ENCODE peak calls at places on chromosomes 13 and 19, in ten cellular contexts. H is activated CD4-positive, alpha-beta T cell treated with anti-CD3 and anti-CD28 coated beads, Interleukin-2, amount 50 U/mL, for 4 hours; J is tibial artery; E is activated naive CD4-positive, alpha-beta T cell treated with Interleukin-2 at 50 U/mL for 16 hours; I is A549; D is stimulated activated CD4-positive, alpha-beta T cell treated with anti-CD3 and anti-CD28 coated beads, Interleukin-15, amount 100 ng/mL, for 24 hours; W is stimulated activated naive CD8-positive, alpha-beta T cell treated with anti-CD3 and anti-CD28 coated beads, Interleukin-15, amount 100 ng/mL, for 72 hours; L is Right ventricle myocardium superior; Y is NCI-H1105 treated with DMSO at 0.1 percent for 48 hours; U is left colon. V is an unnamed sample.

GRCh38 chr13:40376867-40377266 is 289.6 kb downstream of the FOXO1 start:
- DNase-seq in I (no peak), L (no peak), W (no peak), D (no peak), J (no peak), H (no peak), Y (no peak), U (no peak), E (no peak), V (no peak)

GRCh38 chr13:94825507-94825906 is 113.2 kb upstream of the SOX21 start:
- DNase-seq in E (no peak), I (no peak), L (peak; percentile 70), H (no peak), Y (peak; percentile 37), U (peak; percentile 26), W (no peak), J (peak; percentile 78), D (no peak), V (no peak)

GRCh38 chr19:49718511-49718910 is 27.6 kb downstream of the CPT1C start:
- DNase-seq in H (no peak), J (no peak), U (no peak), L (no peak), W (no peak), D (no peak), E (no peak), Y (no peak), I (no peak), V (no peak)

GRCh38 chr19:51784109-51784785 is 10.7 kb upstream of the FPR3 start:
- DNase-seq in I (no peak), W (no peak), U (no peak), Y (no peak), D (no peak), L (no peak), J (no peak), E (no peak), H (no peak), V (no peak)

GRCh38 chr13:113305208-113305607 is 8.2 kb downstream of the LAMP1 start:
- DNase-seq in J (no peak), D (no peak), U (no peak), H (no peak), E (no peak), Y (peak; percentile 38), I (no peak), W (no peak), L (no peak), V (no peak)

GRCh38 chr13:110017379-110017778 is 231.0 kb upstream of the IRS2 start:
- DNase-seq in D (no peak), I (peak; percentile 89), L (no peak), E (no peak), Y (no peak), J (no peak), W (no peak), U (no peak), H (no peak), V (no peak)

GRCh38 chr19:3507371-3508120 is 1.4 kb downstream of the FZR1 start:
- DNase-seq in I (no peak), E (peak; percentile 55), U (peak; percentile 23), D (peak; percentile 50), W (no peak), H (peak; percentile 54), Y (no peak), L (no peak), J (no peak), V (no peak)

GRCh38 chr19:4517451-4518057 is 732 bp downstream of the PLIN4 start:
- DNase-seq in H (no peak), W (no peak), L (no peak), D (no peak), U (no peak), E (no peak), I (no peak), Y (no peak), J (no peak), V (no peak)

GRCh38 chr13:43766766-43767165 is 20.0 kb downstream of the ENOX1 start:
- DNase-seq in L (peak; percentile 67), J (no peak), I (no peak), U (no peak), D (no peak), W (no peak), Y (peak; percentile 70), E (no peak), H (no peak), V (no peak)

GRCh38 chr19:16739546-16739945 is 19.9 kb downstream of the NWD1 start:
- DNase-seq in Y (no peak), J (no peak), L (no peak), U (no peak), E (no peak), D (no peak), H (no peak), I (no peak), W (no peak), V (no peak)

GRCh38 chr13:39588384-39588783 is 14.6 kb downstream of the LHFPL6 start:
- DNase-seq in J (no peak), U (no peak), E (no peak), L (no peak), D (no peak), W (no peak), Y (no peak), H (no peak), I (no peak), V (no peak)

GRCh38 chr13:45765464-45765863 is 63.3 kb downstream of the CBY2 start:
- DNase-seq in I (no peak), H (no peak), Y (no peak), W (no peak), D (no peak), J (no peak), U (no peak), E (no peak), L (no peak), V (no peak)

GRCh38 chr13:107370036-107370785 is 802.3 kb upstream of the ARGLU1 start:
- DNase-seq in Y (no peak), D (no peak), I (no peak), J (no peak), E (no peak), L (no peak), W (no peak), H (no peak), U (no peak), V (no peak)

GRCh38 chr19:14048439-14049153 is 13.3 kb downstream of the PALM3 start:
- DNase-seq in H (peak; percentile 77), J (peak; percentile 33), L (peak; percentile 79), U (peak; percentile 70), E (peak; percentile 80), D (peak; percentile 84), Y (no peak), W (peak; percentile 73), I (peak; percentile 44), V (peak; percentile 40)

GRCh38 chr13:40186041-40186440 is 480.4 kb downstream of the FOXO1 start:
- DNase-seq in H (no peak), W (no peak), L (no peak), J (no peak), I (no peak), Y (no peak), U (no peak), E (no peak), D (no peak), V (no peak)

GRCh38 chr13:51848674-51849073 is 3.7 kb upstream of the TMEM272 start:
- DNase-seq in E (no peak), U (no peak), W (no peak), D (no peak), Y (no peak), L (no peak), I (no peak), H (no peak), J (no peak), V (no peak)

GRCh38 chr19:37306383-37306963 is 64.4 kb upstream of the ZNF527 start:
- DNase-seq in W (no peak), H (no peak), I (no peak), L (no peak), U (no peak), E (no peak), D (no peak), Y (no peak), J (no peak), V (no peak)

GRCh38 chr13:93476175-93476574 is 249.6 kb downstream of the GPC6 start:
- DNase-seq in I (peak; percentile 17), L (no peak), Y (no peak), U (no peak), W (no peak), D (no peak), H (no peak), E (no peak), J (no peak), V (no peak)

GRCh38 chr19:35040826-35041547 is 534 bp upstream of the HPN start:
- DNase-seq in W (no peak), J (peak; percentile 93), U (peak; percentile 84), D (peak; percentile 49), I (no peak), E (peak; percentile 28), L (peak; percentile 97), Y (no peak), H (no peak), V (peak; percentile 26)